ENCODE peak calls at places on chromosomes 3 and 15, in ten cellular contexts. One of them, this sample, is unnamed.

GRCh38 chr3:18445421-18446066 is 20.4 kb upstream of the SATB1 start:
- DNase-seq in adrenal gland: peak
- DNase-seq in cardiac fibroblast: no peak
- DNase-seq in AG10803: no peak
- DNase-seq in heart right ventricle: no peak
- DNase-seq in fibroblast of the aortic adventitia: no peak
- DNase-seq in fibroblast of villous mesenchyme: no peak
- DNase-seq in body of pancreas: no peak
- DNase-seq in A549: no peak
- DNase-seq in kidney epithelial cell: no peak
- DNase-seq in this sample: no peak

GRCh38 chr15:69797051-69797595 is 300.6 kb downstream of the TLE3 start:
- DNase-seq in heart right ventricle: no peak
- DNase-seq in adrenal gland: no peak
- DNase-seq in body of pancreas: no peak
- DNase-seq in A549: no peak
- DNase-seq in kidney epithelial cell: no peak
- DNase-seq in fibroblast of villous mesenchyme: no peak
- DNase-seq in fibroblast of the aortic adventitia: no peak
- DNase-seq in cardiac fibroblast: no peak
- DNase-seq in AG10803: no peak
- DNase-seq in this sample: no peak

GRCh38 chr3:70006089-70006488 is 6.6 kb downstream of the SAMMSON start:
- DNase-seq in cardiac fibroblast: no peak
- DNase-seq in fibroblast of the aortic adventitia: no peak
- DNase-seq in adrenal gland: no peak
- DNase-seq in body of pancreas: no peak
- DNase-seq in A549: no peak
- DNase-seq in fibroblast of villous mesenchyme: peak
- DNase-seq in heart right ventricle: no peak
- DNase-seq in AG10803: no peak
- DNase-seq in kidney epithelial cell: no peak
- DNase-seq in this sample: no peak

GRCh38 chr3:164806188-164806587 is 272.1 kb downstream of the SI start:
- DNase-seq in A549: no peak
- DNase-seq in cardiac fibroblast: peak
- DNase-seq in AG10803: no peak
- DNase-seq in fibroblast of villous mesenchyme: no peak
- DNase-seq in fibroblast of the aortic adventitia: no peak
- DNase-seq in body of pancreas: no peak
- DNase-seq in kidney epithelial cell: no peak
- DNase-seq in heart right ventricle: no peak
- DNase-seq in adrenal gland: no peak
- DNase-seq in this sample: no peak

GRCh38 chr3:19881036-19881435 is 53.0 kb downstream of the EFHB start:
- DNase-seq in fibroblast of the aortic adventitia: no peak
- DNase-seq in heart right ventricle: no peak
- DNase-seq in adrenal gland: no peak
- DNase-seq in body of pancreas: no peak
- DNase-seq in fibroblast of villous mesenchyme: no peak
- DNase-seq in AG10803: no peak
- DNase-seq in A549: no peak
- DNase-seq in kidney epithelial cell: no peak
- DNase-seq in cardiac fibroblast: no peak
- DNase-seq in this sample: no peak

GRCh38 chr3:142577701-142578308 is 728 bp downstream of the ATR start:
- DNase-seq in body of pancreas: no peak
- DNase-seq in fibroblast of villous mesenchyme: peak
- DNase-seq in heart right ventricle: no peak
- DNase-seq in adrenal gland: no peak
- DNase-seq in AG10803: no peak
- DNase-seq in A549: no peak
- DNase-seq in cardiac fibroblast: peak
- DNase-seq in fibroblast of the aortic adventitia: no peak
- DNase-seq in kidney epithelial cell: no peak
- DNase-seq in this sample: peak

GRCh38 chr3:141825216-141826011 is 51.0 kb upstream of the ATP1B3 start:
- DNase-seq in kidney epithelial cell: no peak
- DNase-seq in AG10803: no peak
- DNase-seq in fibroblast of villous mesenchyme: no peak
- DNase-seq in adrenal gland: no peak
- DNase-seq in fibroblast of the aortic adventitia: no peak
- DNase-seq in cardiac fibroblast: no peak
- DNase-seq in A549: no peak
- DNase-seq in body of pancreas: no peak
- DNase-seq in heart right ventricle: peak
- DNase-seq in this sample: no peak

GRCh38 chr3:56926513-56927282 is 124.9 kb upstream of the ARHGEF3 start:
- DNase-seq in fibroblast of the aortic adventitia: peak
- DNase-seq in kidney epithelial cell: peak
- DNase-seq in A549: no peak
- DNase-seq in heart right ventricle: no peak
- DNase-seq in body of pancreas: no peak
- DNase-seq in AG10803: peak
- DNase-seq in fibroblast of villous mesenchyme: peak
- DNase-seq in adrenal gland: no peak
- DNase-seq in cardiac fibroblast: peak
- DNase-seq in this sample: peak

GRCh38 chr3:141769171-141769894 is 6.1 kb downstream of the GRK7 start:
- DNase-seq in fibroblast of the aortic adventitia: peak
- DNase-seq in A549: no peak
- DNase-seq in fibroblast of villous mesenchyme: peak
- DNase-seq in body of pancreas: no peak
- DNase-seq in heart right ventricle: no peak
- DNase-seq in kidney epithelial cell: no peak
- DNase-seq in cardiac fibroblast: peak
- DNase-seq in AG10803: no peak
- DNase-seq in adrenal gland: no peak
- DNase-seq in this sample: peak

GRCh38 chr15:85730001-85730820 is 64.5 kb downstream of the KLHL25 start:
- DNase-seq in cardiac fibroblast: peak
- DNase-seq in fibroblast of the aortic adventitia: peak
- DNase-seq in kidney epithelial cell: no peak
- DNase-seq in body of pancreas: no peak
- DNase-seq in A549: peak
- DNase-seq in fibroblast of villous mesenchyme: peak
- DNase-seq in heart right ventricle: no peak
- DNase-seq in adrenal gland: no peak
- DNase-seq in AG10803: peak
- DNase-seq in this sample: peak

GRCh38 chr3:105835606-105836005 is 33.2 kb downstream of the CBLB start:
- DNase-seq in kidney epithelial cell: no peak
- DNase-seq in adrenal gland: no peak
- DNase-seq in fibroblast of the aortic adventitia: no peak
- DNase-seq in cardiac fibroblast: no peak
- DNase-seq in body of pancreas: no peak
- DNase-seq in A549: no peak
- DNase-seq in AG10803: no peak
- DNase-seq in fibroblast of villous mesenchyme: peak
- DNase-seq in heart right ventricle: no peak
- DNase-seq in this sample: no peak

GRCh38 chr3:142947799-142948575 is 15.5 kb downstream of the PAQR9 start:
- DNase-seq in heart right ventricle: no peak
- DNase-seq in cardiac fibroblast: peak
- DNase-seq in adrenal gland: peak
- DNase-seq in AG10803: no peak
- DNase-seq in kidney epithelial cell: no peak
- DNase-seq in fibroblast of the aortic adventitia: no peak
- DNase-seq in A549: no peak
- DNase-seq in fibroblast of villous mesenchyme: no peak
- DNase-seq in body of pancreas: no peak
- DNase-seq in this sample: no peak

GRCh38 chr3:15097889-15098288 is 1.1 kb downstream of the RBSN start:
- DNase-seq in A549: no peak
- DNase-seq in heart right ventricle: no peak
- DNase-seq in cardiac fibroblast: peak
- DNase-seq in fibroblast of villous mesenchyme: no peak
- DNase-seq in body of pancreas: no peak
- DNase-seq in AG10803: peak
- DNase-seq in fibroblast of the aortic adventitia: no peak
- DNase-seq in adrenal gland: no peak
- DNase-seq in kidney epithelial cell: peak
- DNase-seq in this sample: no peak

GRCh38 chr15:57425842-57426241 is 49.5 kb downstream of the CGNL1 start:
- DNase-seq in AG10803: no peak
- DNase-seq in heart right ventricle: no peak
- DNase-seq in kidney epithelial cell: no peak
- DNase-seq in fibroblast of the aortic adventitia: no peak
- DNase-seq in cardiac fibroblast: no peak
- DNase-seq in body of pancreas: no peak
- DNase-seq in A549: no peak
- DNase-seq in fibroblast of villous mesenchyme: no peak
- DNase-seq in adrenal gland: no peak
- DNase-seq in this sample: no peak

DNA sequence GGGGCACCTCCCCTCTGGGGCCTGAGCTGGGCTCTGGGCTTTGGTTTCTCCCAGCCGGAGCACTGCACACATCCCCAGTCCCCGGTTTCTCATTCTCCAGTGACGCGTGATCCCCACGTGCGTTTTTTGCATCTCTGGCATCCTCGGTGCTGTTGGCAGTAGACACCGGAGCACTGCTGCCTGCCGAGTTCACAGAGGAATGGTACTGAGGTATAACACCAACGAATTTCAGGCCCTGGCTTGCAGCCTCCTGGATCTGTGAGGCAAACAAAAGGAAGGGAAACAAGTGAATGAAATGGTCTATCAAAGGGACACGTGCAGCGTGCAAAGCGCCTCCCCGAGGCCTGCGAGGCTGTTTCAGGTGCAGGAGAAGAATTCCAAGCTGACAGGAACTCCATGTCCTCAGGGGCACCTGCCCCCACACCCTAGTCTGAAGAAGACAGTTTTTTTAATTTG is 112.9 kb downstream of the OXNAD1 start:
- DNase-seq in body of pancreas: no peak
- DNase-seq in heart right ventricle: no peak
- DNase-seq in fibroblast of villous mesenchyme: no peak
- DNase-seq in fibroblast of the aortic adventitia: no peak
- DNase-seq in AG10803: no peak
- DNase-seq in kidney epithelial cell: no peak
- DNase-seq in adrenal gland: no peak
- DNase-seq in cardiac fibroblast: no peak
- DNase-seq in A549: no peak
- DNase-seq in this sample: no peak
- TF ChIP-seq CTCF in body of pancreas: no peak
- TF ChIP-seq CTCF in heart right ventricle: no peak
- TF ChIP-seq CTCF in fibroblast of villous mesenchyme: no peak
- TF ChIP-seq CTCF in fibroblast of the aortic adventitia: no peak
- TF ChIP-seq CTCF in AG10803: no peak
- TF ChIP-seq CTCF in kidney epithelial cell: no peak
- TF ChIP-seq CTCF in adrenal gland: no peak
- TF ChIP-seq CTCF in cardiac fibroblast: no peak
- TF ChIP-seq CTCF in A549: no peak
- TF ChIP-seq CTCF in this sample: no peak

DNA sequence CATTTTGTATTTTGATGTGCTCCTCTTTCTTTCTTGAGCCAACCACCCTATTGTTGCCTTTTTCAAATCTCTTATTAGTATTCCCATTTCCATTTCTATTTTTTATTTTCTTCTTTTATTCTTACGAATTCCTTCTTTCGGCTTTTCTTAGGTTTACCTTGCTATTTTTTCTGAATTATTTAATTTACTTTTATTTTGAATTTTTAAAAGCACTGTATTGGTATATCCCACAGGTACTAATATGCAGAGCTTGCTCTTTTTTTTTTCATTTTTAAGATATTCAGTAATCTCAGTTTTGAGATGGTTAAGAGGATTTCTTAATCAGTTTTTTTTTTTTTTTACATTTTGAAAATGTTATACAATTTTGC is 18.4 kb upstream of the MCF2L2 start:
- DNase-seq in cardiac fibroblast: no peak
- DNase-seq in adrenal gland: no peak
- DNase-seq in AG10803: no peak
- DNase-seq in fibroblast of the aortic adventitia: no peak
- DNase-seq in body of pancreas: no peak
- DNase-seq in kidney epithelial cell: no peak
- DNase-seq in heart right ventricle: no peak
- DNase-seq in A549: no peak
- DNase-seq in fibroblast of villous mesenchyme: no peak
- DNase-seq in this sample: no peak
- H3K4me3 ChIP-seq in cardiac fibroblast: peak
- H3K4me3 ChIP-seq in adrenal gland: peak
- H3K4me3 ChIP-seq in AG10803: peak
- H3K4me3 ChIP-seq in fibroblast of the aortic adventitia: peak
- H3K4me3 ChIP-seq in body of pancreas: peak
- H3K4me3 ChIP-seq in kidney epithelial cell: peak
- H3K4me3 ChIP-seq in heart right ventricle: peak
- H3K4me3 ChIP-seq in A549: peak
- H3K4me3 ChIP-seq in fibroblast of villous mesenchyme: peak
- H3K4me3 ChIP-seq in this sample: peak

GRCh38 chr3:27532426-27532825 is 48.2 kb upstream of the SLC4A7 start:
- DNase-seq in adrenal gland: no peak
- DNase-seq in A549: no peak
- DNase-seq in heart right ventricle: no peak
- DNase-seq in fibroblast of the aortic adventitia: no peak
- DNase-seq in cardiac fibroblast: no peak
- DNase-seq in kidney epithelial cell: no peak
- DNase-seq in AG10803: no peak
- DNase-seq in fibroblast of villous mesenchyme: no peak
- DNase-seq in body of pancreas: no peak
- DNase-seq in this sample: no peak

GRCh38 chr3:27532931-27533607 is 48.9 kb upstream of the SLC4A7 start:
- DNase-seq in kidney epithelial cell: no peak
- DNase-seq in adrenal gland: no peak
- DNase-seq in heart right ventricle: no peak
- DNase-seq in cardiac fibroblast: peak
- DNase-seq in AG10803: no peak
- DNase-seq in A549: no peak
- DNase-seq in fibroblast of the aortic adventitia: peak
- DNase-seq in body of pancreas: no peak
- DNase-seq in fibroblast of villous mesenchyme: peak
- DNase-seq in this sample: no peak

GRCh38 chr3:27535809-27536392 is 51.7 kb upstream of the SLC4A7 start:
- DNase-seq in fibroblast of villous mesenchyme: no peak
- DNase-seq in adrenal gland: no peak
- DNase-seq in heart right ventricle: no peak
- DNase-seq in cardiac fibroblast: peak
- DNase-seq in kidney epithelial cell: no peak
- DNase-seq in body of pancreas: no peak
- DNase-seq in A549: no peak
- DNase-seq in AG10803: peak
- DNase-seq in fibroblast of the aortic adventitia: peak
- DNase-seq in this sample: peak

GRCh38 chr3:27536451-27536850 is 52.3 kb upstream of the SLC4A7 start:
- DNase-seq in A549: no peak
- DNase-seq in fibroblast of the aortic adventitia: no peak
- DNase-seq in heart right ventricle: no peak
- DNase-seq in body of pancreas: no peak
- DNase-seq in cardiac fibroblast: no peak
- DNase-seq in fibroblast of villous mesenchyme: no peak
- DNase-seq in AG10803: no peak
- DNase-seq in adrenal gland: no peak
- DNase-seq in kidney epithelial cell: no peak
- DNase-seq in this sample: no peak

GRCh38 chr3:27533718-27534578 is 49.8 kb upstream of the SLC4A7 start:
- DNase-seq in fibroblast of the aortic adventitia: peak
- DNase-seq in A549: peak
- DNase-seq in heart right ventricle: peak
- DNase-seq in fibroblast of villous mesenchyme: peak
- DNase-seq in cardiac fibroblast: peak
- DNase-seq in AG10803: peak
- DNase-seq in kidney epithelial cell: peak
- DNase-seq in body of pancreas: peak
- DNase-seq in adrenal gland: no peak
- DNase-seq in this sample: peak
- TF ChIP-seq CTCF in fibroblast of the aortic adventitia: peak
- TF ChIP-seq CTCF in A549: no peak
- TF ChIP-seq CTCF in heart right ventricle: peak
- TF ChIP-seq CTCF in fibroblast of villous mesenchyme: peak
- TF ChIP-seq CTCF in cardiac fibroblast: peak
- TF ChIP-seq CTCF in AG10803: peak
- TF ChIP-seq CTCF in kidney epithelial cell: peak
- TF ChIP-seq CTCF in body of pancreas: no peak
- TF ChIP-seq CTCF in adrenal gland: no peak
- TF ChIP-seq CTCF in this sample: peak

GRCh38 chr15:74244818-74245341 is 8.8 kb downstream of the CCDC33 start:
- DNase-seq in AG10803: no peak
- DNase-seq in fibroblast of the aortic adventitia: no peak
- DNase-seq in adrenal gland: no peak
- DNase-seq in heart right ventricle: no peak
- DNase-seq in kidney epithelial cell: no peak
- DNase-seq in A549: no peak
- DNase-seq in cardiac fibroblast: no peak
- DNase-seq in body of pancreas: no peak
- DNase-seq in fibroblast of villous mesenchyme: no peak
- DNase-seq in this sample: no peak
- H3K4me3 ChIP-seq in AG10803: no peak
- H3K4me3 ChIP-seq in fibroblast of the aortic adventitia: no peak
- H3K4me3 ChIP-seq in adrenal gland: no peak
- H3K4me3 ChIP-seq in heart right ventricle: no peak
- H3K4me3 ChIP-seq in kidney epithelial cell: no peak
- H3K4me3 ChIP-seq in A549: no peak
- H3K4me3 ChIP-seq in cardiac fibroblast: no peak
- H3K4me3 ChIP-seq in body of pancreas: no peak
- H3K4me3 ChIP-seq in fibroblast of villous mesenchyme: no peak
- H3K4me3 ChIP-seq in this sample: no peak